ENCODE peak calls at places on chromosomes 11 and 22, in seven cellular contexts. C, G, D, O, J, P and S are unnamed samples.

GRCh38 chr22:28254396-28254795 is 335.3 kb upstream of the PITPNB start:
- DNase-seq in C (no peak), G (no peak), D (no peak), O (no peak), J (no peak), P (no peak), S (no peak)

GRCh38 chr11:28757725-28758515 is 649.7 kb downstream of the METTL15 start:
- DNase-seq in C (no peak), G (no peak), D (no peak), O (no peak), J (peak), P (peak), S (peak)

GRCh38 chr11:62402226-62402625 is 16.6 kb upstream of the SCGB1A1 start:
- DNase-seq in C (peak), G (peak), D (peak), O (no peak), J (peak), P (no peak), S (no peak)

GRCh38 chr11:82906236-82906635 is 4.7 kb downstream of the DDIAS start:
- DNase-seq in C (no peak), G (no peak), D (no peak), O (no peak), J (peak), P (peak), S (peak)

GRCh38 chr11:36356201-36356600 is 60.1 kb downstream of the PRR5L start:
- DNase-seq in C (no peak), G (no peak), D (no peak), O (no peak), J (peak), P (no peak), S (peak)

GRCh38 chr11:118051611-118052461 is 25.0 kb upstream of the TMPRSS4 start:
- DNase-seq in C (peak), G (no peak), D (no peak), O (no peak), J (no peak), P (no peak), S (no peak)

GRCh38 chr11:2582436-2582931 is 117.3 kb downstream of the KCNQ1OT1 start:
- DNase-seq in C (peak), G (peak), D (peak), O (no peak), J (no peak), P (no peak), S (no peak)

GRCh38 chr11:80241766-80242165 is 800.9 kb upstream of the TENM4 start:
- DNase-seq in C (no peak), G (no peak), D (no peak), O (no peak), J (no peak), P (no peak), S (peak)

GRCh38 chr11:14519692-14520085 is 497 bp downstream of the PSMA1 start:
- DNase-seq in C (no peak), G (no peak), D (no peak), O (no peak), J (no peak), P (no peak), S (no peak)

GRCh38 chr11:111205622-111206385 is 39.7 kb upstream of the POU2AF2 start:
- DNase-seq in C (no peak), G (no peak), D (no peak), O (no peak), J (peak), P (no peak), S (no peak)

GRCh38 chr11:19632435-19632834 is 80.2 kb upstream of the NAV2 start:
- DNase-seq in C (no peak), G (no peak), D (no peak), O (no peak), J (peak), P (peak), S (peak)

GRCh38 chr11:36578458-36578857 is 10.7 kb downstream of the RAG1 start:
- DNase-seq in C (no peak), G (no peak), D (no peak), O (no peak), J (no peak), P (no peak), S (no peak)

GRCh38 chr11:1531961-1532586 is 40.0 kb downstream of the DUSP8 start:
- DNase-seq in C (no peak), G (no peak), D (peak), O (no peak), J (peak), P (peak), S (no peak)

GRCh38 chr11:111698852-111699559 is 67.2 kb downstream of the PPP2R1B start:
- DNase-seq in C (no peak), G (no peak), D (no peak), O (no peak), J (no peak), P (no peak), S (peak)

GRCh38 chr11:16815047-16815767 is 76.8 kb downstream of the C11orf58 start:
- DNase-seq in C (peak), G (peak), D (peak), O (peak), J (peak), P (peak), S (peak)

GRCh38 chr11:12270817-12271216 is 106.6 kb upstream of the PARVA start:
- DNase-seq in C (no peak), G (no peak), D (peak), O (no peak), J (no peak), P (no peak), S (no peak)

GRCh38 chr11:2566223-2567025 is 121.6 kb downstream of the KCNQ1 start:
- DNase-seq in C (peak), G (peak), D (peak), O (no peak), J (no peak), P (no peak), S (no peak)

GRCh38 chr11:104556606-104557301 is 341.5 kb downstream of the CASP12 start:
- DNase-seq in C (no peak), G (no peak), D (no peak), O (no peak), J (no peak), P (no peak), S (no peak)

GRCh38 chr22:29146771-29147170 is 58.9 kb upstream of the EMID1 start:
- DNase-seq in C (peak), G (no peak), D (no peak), O (no peak), J (no peak), P (no peak), S (no peak)

GRCh38 chr22:39384750-39385480 is 14.7 kb upstream of the TAB1 start:
- DNase-seq in C (no peak), G (no peak), D (no peak), O (no peak), J (no peak), P (no peak), S (peak)

GRCh38 chr11:75776546-75776945 is 8.0 kb downstream of the DGAT2 start:
- DNase-seq in C (no peak), G (no peak), D (peak), O (no peak), J (no peak), P (no peak), S (no peak)

GRCh38 chr11:325796-326591 is 5.3 kb upstream of the IFITM3 start:
- DNase-seq in C (no peak), G (peak), D (no peak), O (no peak), J (no peak), P (no peak), S (no peak)

GRCh38 chr11:328012-328411 is 7.4 kb upstream of the IFITM3 start:
- DNase-seq in C (no peak), G (no peak), D (no peak), O (no peak), J (no peak), P (no peak), S (no peak)

GRCh38 chr11:326592-326841 is 5.9 kb upstream of the IFITM3 start:
- DNase-seq in C (no peak), G (no peak), D (no peak), O (no peak), J (no peak), P (no peak), S (no peak)

GRCh38 chr11:327581-327923 is 6.9 kb upstream of the IFITM3 start:
- DNase-seq in C (no peak), G (no peak), D (no peak), O (no peak), J (no peak), P (no peak), S (no peak)

DNA sequence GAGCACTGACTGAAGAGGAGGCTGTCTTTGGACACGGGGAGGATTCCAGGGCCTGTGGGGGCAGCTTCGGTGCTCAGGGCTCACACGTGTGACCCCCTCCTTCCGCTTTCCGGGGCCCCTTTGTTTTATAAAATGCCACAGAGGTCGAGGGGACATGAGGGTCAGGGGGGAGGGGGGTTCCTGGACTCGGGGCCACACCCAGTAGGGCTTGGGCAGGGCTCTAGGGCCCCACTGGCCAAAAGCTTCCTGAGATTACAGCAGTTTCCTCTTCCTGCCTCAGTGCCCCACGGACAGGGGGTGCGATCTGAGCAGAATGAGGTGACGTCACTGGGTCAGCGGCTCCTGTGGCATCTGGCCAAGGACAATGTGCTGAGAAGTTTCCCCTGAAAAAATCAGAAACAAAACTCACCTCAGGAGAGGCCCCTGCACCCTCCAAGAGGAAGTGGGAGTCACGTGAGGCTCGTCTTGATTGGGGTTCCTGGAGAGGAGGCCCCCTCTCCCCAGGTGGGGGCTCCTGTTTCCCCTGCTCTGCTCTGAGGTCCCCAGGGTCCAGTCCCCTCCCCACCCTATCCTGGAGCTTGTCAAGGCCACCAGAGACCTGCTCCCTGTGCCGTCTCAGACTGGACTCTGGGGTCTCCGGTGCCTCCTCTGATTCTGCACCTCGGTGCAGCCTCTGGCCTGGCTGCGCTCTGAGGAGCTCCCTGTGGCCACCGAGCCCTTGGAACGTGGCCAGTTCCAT is 6.4 kb upstream of the IFITM3 start:
- DNase-seq in C (peak), G (peak), D (peak), O (no peak), J (no peak), P (no peak), S (peak)
- H3K4me3 ChIP-seq in C (peak), G (no peak), D (no peak), O (no peak), J (no peak), P (no peak), S (peak)

DNA sequence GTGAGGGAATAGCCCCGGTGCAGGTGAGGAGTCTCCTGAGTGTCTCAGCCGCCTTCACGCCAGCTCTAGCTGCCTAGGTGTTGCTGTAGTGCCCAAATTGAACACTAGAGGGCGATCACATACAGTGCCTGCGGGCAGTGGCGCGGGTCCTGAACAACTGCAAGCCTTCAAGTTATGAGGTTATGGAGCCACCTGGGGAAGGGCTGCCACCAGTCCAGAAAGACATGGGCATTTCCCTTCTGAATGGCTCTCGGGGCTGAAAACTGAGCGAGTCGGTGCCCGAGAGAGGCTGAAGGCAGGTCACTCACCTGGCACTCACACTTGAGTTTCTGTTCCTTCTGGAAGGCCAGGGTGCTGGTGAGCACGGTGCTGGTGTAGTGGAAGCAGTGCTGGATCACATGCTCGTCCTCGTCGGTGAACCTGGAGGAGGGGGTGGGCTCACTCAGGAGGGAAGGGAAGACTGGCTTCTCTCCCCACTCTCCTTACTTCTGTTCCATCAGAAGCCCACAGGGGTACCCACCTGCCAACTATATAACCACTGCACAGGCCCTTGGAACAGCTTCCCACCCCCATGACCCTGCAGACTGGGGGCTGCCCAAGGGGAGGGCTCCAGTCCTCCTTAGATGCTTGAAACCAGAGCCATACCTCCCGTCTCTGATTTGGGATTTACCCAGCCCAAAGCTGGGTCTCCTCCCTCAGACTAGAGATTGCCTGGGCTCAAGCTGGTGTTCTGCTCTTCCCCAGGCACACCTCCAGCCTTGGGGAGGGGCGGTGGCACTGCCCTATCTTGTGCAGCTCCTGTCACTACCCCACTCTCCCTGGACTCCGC is 88.2 kb downstream of the PDE2A start:
- DNase-seq in C (peak), G (peak), D (peak), O (peak), J (peak), P (no peak), S (peak)
- H3K4me3 ChIP-seq in C (no peak), G (no peak), D (no peak), O (no peak), J (no peak), P (no peak), S (no peak)

GRCh38 chr11:6482431-6482830 is 1.1 kb downstream of the TIMM10B start:
- DNase-seq in C (no peak), G (no peak), D (no peak), O (no peak), J (no peak), P (no peak), S (no peak)
- H3K4me3 ChIP-seq in C (peak), G (peak), D (no peak), O (peak), J (peak), P (peak), S (peak)

DNA sequence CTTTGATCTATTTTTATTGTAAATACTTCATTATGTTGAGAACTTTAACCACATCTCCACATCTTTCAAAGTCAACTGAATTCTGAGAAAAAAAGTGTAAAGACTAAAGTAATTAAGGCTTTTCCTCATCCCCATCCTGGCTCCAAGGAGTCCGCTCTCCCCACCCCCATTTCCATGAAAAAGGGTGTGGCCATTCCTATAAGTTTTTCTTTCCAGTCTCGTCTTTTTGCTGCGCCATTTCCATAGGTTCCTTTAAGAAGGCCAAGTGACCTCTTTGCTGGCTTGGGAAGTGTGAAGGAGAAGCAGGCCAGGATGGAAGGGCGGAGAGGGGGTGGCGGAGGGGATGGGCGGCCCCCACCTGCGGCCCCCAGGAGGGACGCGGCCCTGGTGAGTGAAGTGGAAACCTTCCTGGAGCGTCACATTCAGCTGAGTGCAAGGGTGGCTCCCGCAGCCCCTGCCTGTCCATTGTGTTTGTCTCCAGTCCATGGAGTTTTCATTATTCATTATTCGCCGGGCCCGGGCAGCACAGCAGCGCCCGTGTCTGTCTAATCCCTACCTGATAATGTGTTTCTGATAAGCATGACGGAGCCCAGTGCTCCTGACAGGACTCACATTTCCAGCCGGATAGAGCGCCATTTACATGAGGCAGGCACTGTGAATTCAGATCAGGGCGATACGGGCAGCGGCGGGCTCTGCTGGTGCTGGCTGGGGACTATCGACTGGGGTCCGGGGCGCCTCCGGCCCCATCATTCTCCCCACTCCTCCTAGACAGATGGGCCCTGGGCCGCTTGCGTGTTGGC is 739.8 kb downstream of the OPCML start:
- DNase-seq in C (no peak), G (no peak), D (no peak), O (no peak), J (no peak), P (no peak), S (no peak)
- H3K4me3 ChIP-seq in C (no peak), G (no peak), D (no peak), O (no peak), J (no peak), P (no peak), S (no peak)

GRCh38 chr11:122305426-122305825 is 189.4 kb upstream of the BLID start:
- DNase-seq in C (no peak), G (no peak), D (no peak), O (no peak), J (no peak), P (no peak), S (no peak)
- H3K4me3 ChIP-seq in C (no peak), G (no peak), D (peak), O (no peak), J (no peak), P (no peak), S (no peak)

DNA sequence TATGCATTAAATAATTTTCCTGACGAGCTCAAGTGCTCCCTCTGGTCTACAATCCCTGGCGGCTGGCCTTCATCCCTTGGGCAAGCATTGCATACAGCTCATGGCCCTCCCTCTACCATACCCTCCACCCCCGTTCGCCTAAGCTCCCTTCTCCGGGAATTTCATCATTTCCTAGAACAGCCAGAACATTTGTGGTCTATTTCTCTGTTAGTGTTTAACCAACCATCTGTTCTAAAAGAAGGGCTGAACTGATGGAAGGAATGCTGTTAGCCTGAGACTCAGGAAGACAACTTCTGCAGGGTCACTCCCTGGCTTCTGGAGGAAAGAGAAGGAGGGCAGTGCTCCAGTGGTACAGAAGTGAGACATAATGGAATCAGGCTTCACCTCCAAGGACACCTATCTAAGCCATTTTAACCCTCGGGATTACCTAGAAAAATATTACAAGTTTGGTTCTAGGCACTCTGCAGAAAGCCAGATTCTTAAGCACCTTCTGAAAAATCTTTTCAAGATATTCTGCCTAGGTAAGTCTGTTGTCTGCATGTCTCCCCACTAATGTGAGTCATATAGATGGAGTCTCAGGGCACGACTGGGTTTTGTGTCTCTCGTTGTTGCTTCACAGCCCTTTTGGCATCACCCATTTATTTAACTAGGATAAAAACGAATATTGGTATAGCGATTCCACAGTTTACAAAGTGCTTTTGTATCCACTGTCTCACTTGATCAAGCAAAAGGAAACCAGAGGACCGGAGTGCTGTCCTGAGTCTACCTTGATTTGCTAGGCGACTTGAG is at the start of gene NNMT:
- DNase-seq in C (peak), G (peak), D (peak), O (no peak), J (peak), P (peak), S (peak)
- H3K4me3 ChIP-seq in C (peak), G (peak), D (peak), O (no peak), J (peak), P (peak), S (peak)

DNA sequence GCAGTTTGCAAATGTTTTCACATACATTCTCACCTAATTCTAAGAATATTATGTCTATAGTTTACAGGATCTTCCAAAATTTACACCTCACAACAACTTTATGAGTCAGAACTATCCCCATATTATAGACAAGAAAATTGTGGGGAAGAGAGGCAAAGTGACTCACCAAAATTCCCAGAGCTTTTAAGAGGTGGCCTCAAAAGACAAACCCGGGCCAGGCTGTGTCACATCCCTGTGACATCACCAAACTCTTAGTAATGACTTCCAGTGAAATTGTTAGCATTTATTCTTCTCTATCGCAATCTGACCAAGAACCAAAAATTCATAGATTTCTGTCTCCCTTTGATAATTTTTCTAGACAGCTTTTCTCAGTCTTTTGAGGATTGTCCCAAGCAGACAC is 134.4 kb downstream of the SNX19 start:
- DNase-seq in C (no peak), G (no peak), D (no peak), O (no peak), J (peak), P (peak), S (peak)
- H3K4me3 ChIP-seq in C (no peak), G (no peak), D (no peak), O (no peak), J (no peak), P (no peak), S (no peak)